ENCODE peak calls at places on chromosomes 11 and 22, in seven cellular contexts. R is cardiac muscle cell, U is Caco-2, O is heart right ventricle, B is choroid plexus epithelial cell, D is neural progenitor cell, G is AG04449. V is an unnamed sample.

GRCh38 chr11:76701701-76702100 is 31.2 kb upstream of the LRRC32 start:
- DNase-seq in R (peak), U (no peak), O (no peak), B (peak), D (no peak), G (no peak), V (no peak)

GRCh38 chr11:117713676-117714075 is 83.3 kb downstream of the DSCAML1 start:
- DNase-seq in R (no peak), U (no peak), O (no peak), B (no peak), D (no peak), G (no peak), V (peak)

GRCh38 chr22:50613291-50613981 is 12.8 kb downstream of the MAPK8IP2 start:
- DNase-seq in R (peak), U (no peak), O (peak), B (peak), D (no peak), G (no peak), V (no peak)

GRCh38 chr22:33000342-33001280 is 57.6 kb downstream of the SYN3 start:
- DNase-seq in R (peak), U (peak), O (peak), B (peak), D (peak), G (no peak), V (peak)

GRCh38 chr11:120911943-120912342 is 112.0 kb upstream of the TBCEL start:
- DNase-seq in R (no peak), U (no peak), O (no peak), B (no peak), D (no peak), G (no peak), V (no peak)

GRCh38 chr11:134464981-134465730 is 53.1 kb upstream of the B3GAT1 start:
- DNase-seq in R (no peak), U (no peak), O (no peak), B (no peak), D (no peak), G (no peak), V (no peak)

GRCh38 chr11:68137833-68138232 is 16.6 kb upstream of the CHKA start:
- DNase-seq in R (no peak), U (peak), O (no peak), B (no peak), D (no peak), G (no peak), V (no peak)

GRCh38 chr11:64489831-64490441 is 101.1 kb upstream of the SLC22A12 start:
- DNase-seq in R (peak), U (peak), O (peak), B (peak), D (peak), G (no peak), V (peak)

GRCh38 chr11:132718711-132719641 is 813.3 kb downstream of the OPCML start:
- DNase-seq in R (peak), U (no peak), O (no peak), B (peak), D (no peak), G (peak), V (peak)

GRCh38 chr22:42977574-42977973 is 37.4 kb downstream of the PACSIN2 start:
- DNase-seq in R (no peak), U (no peak), O (no peak), B (no peak), D (no peak), G (no peak), V (no peak)

GRCh38 chr11:13761712-13762111 is 93.2 kb downstream of the FAR1 start:
- DNase-seq in R (peak), U (no peak), O (no peak), B (peak), D (no peak), G (peak), V (no peak)

GRCh38 chr11:62256281-62256680 is 13.7 kb upstream of the SCGB2A2 start:
- DNase-seq in R (no peak), U (no peak), O (no peak), B (peak), D (no peak), G (no peak), V (no peak)

GRCh38 chr11:116598556-116598955 is 174.2 kb downstream of the BUD13 start:
- DNase-seq in R (no peak), U (peak), O (no peak), B (no peak), D (no peak), G (no peak), V (no peak)

GRCh38 chr22:33018232-33018864 is 39.8 kb downstream of the SYN3 start:
- DNase-seq in R (peak), U (peak), O (peak), B (peak), D (peak), G (no peak), V (peak)

GRCh38 chr11:44139565-44140313 is 44.3 kb downstream of the EXT2 start:
- DNase-seq in R (peak), U (no peak), O (no peak), B (no peak), D (no peak), G (no peak), V (no peak)

GRCh38 chr11:3837793-3838192 is 3.0 kb downstream of the RHOG start:
- DNase-seq in R (peak), U (no peak), O (no peak), B (peak), D (no peak), G (no peak), V (peak)

GRCh38 chr11:65417221-65417701 is 5.3 kb upstream of the NEAT1 start:
- DNase-seq in R (peak), U (no peak), O (peak), B (no peak), D (no peak), G (no peak), V (peak)

GRCh38 chr11:18366286-18366685 is 28.1 kb upstream of the LDHA start:
- DNase-seq in R (peak), U (no peak), O (no peak), B (no peak), D (no peak), G (no peak), V (no peak)

GRCh38 chr11:69734841-69735240 is 31.0 kb upstream of the FGF19 start:
- DNase-seq in R (no peak), U (no peak), O (no peak), B (no peak), D (no peak), G (no peak), V (no peak)

GRCh38 chr11:46513934-46514342 is 79.9 kb downstream of the AMBRA1 start:
- DNase-seq in R (peak), U (no peak), O (peak), B (peak), D (no peak), G (no peak), V (no peak)

GRCh38 chr22:27686534-27686933 is 115.0 kb downstream of the MN1 start:
- DNase-seq in R (peak), U (peak), O (peak), B (peak), D (no peak), G (no peak), V (no peak)

GRCh38 chr22:37807410-37808293 is at the start of gene GCAT:
- DNase-seq in R (peak), U (peak), O (peak), B (peak), D (peak), G (peak), V (peak)

GRCh38 chr11:45468265-45468856 is 182.2 kb upstream of the SYT13 start:
- DNase-seq in R (peak), U (no peak), O (no peak), B (peak), D (peak), G (no peak), V (peak)

GRCh38 chr11:66996609-66997273 is 21.6 kb downstream of the C11orf86 start:
- DNase-seq in R (peak), U (peak), O (peak), B (peak), D (no peak), G (peak), V (no peak)

GRCh38 chr22:30325065-30325720 is 1.5 kb downstream of the TBC1D10A start:
- DNase-seq in R (peak), U (no peak), O (no peak), B (peak), D (peak), G (peak), V (no peak)

GRCh38 chr22:30947163-30947820 is 21.3 kb downstream of the MORC2 start:
- DNase-seq in R (no peak), U (no peak), O (peak), B (no peak), D (peak), G (no peak), V (no peak)

GRCh38 chr11:31768744-31769143 is 42.4 kb downstream of the PAX6 start:
- DNase-seq in R (no peak), U (no peak), O (no peak), B (no peak), D (no peak), G (no peak), V (peak)

GRCh38 chr22:37827056-37827455 is 3.9 kb downstream of the GALR3 start:
- DNase-seq in R (peak), U (no peak), O (peak), B (no peak), D (no peak), G (no peak), V (no peak)

GRCh38 chr22:29517215-29517908 is 36.2 kb downstream of the THOC5 start:
- DNase-seq in R (no peak), U (no peak), O (no peak), B (no peak), D (no peak), G (no peak), V (no peak)

DNA sequence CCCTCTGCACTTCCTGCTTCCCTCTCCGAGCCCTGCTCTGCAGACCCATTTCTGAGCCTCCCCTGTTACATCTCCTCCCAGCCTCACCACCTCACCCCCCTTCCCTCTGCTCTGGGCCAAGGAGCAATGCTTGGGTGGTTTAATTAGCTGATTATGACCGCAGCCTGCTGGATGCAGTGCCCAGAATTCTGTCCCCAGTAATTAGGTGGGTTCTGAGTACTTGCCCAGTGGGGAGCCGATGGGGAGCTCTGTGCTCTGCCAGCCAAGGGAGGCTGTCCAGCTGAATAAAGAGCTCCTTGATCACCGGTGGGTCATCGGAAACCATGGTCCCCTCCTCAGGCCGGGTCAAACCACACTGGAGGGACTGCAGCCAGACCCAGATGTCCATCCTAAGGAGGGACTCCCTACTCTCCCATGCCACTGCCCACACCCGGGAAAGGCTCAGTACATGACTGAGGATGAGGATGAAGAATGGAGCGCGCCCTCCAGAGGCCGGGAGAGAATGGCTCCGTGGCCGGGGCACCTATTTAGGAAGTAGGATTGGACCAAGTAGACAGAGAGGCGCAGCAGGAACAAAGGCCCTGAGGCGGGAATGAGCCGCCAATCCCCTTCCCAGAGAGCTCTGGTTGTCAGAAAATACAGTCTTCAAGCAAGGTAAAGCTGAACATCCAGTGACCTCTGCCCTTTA is 9.1 kb downstream of the ARRB1 start:
- DNase-seq in R (no peak), U (no peak), O (no peak), B (no peak), D (no peak), G (no peak), V (no peak)
- TF ChIP-seq CTCF in R (no peak), U (no peak), O (no peak), B (no peak), D (no peak), G (no peak), V (no peak)

DNA sequence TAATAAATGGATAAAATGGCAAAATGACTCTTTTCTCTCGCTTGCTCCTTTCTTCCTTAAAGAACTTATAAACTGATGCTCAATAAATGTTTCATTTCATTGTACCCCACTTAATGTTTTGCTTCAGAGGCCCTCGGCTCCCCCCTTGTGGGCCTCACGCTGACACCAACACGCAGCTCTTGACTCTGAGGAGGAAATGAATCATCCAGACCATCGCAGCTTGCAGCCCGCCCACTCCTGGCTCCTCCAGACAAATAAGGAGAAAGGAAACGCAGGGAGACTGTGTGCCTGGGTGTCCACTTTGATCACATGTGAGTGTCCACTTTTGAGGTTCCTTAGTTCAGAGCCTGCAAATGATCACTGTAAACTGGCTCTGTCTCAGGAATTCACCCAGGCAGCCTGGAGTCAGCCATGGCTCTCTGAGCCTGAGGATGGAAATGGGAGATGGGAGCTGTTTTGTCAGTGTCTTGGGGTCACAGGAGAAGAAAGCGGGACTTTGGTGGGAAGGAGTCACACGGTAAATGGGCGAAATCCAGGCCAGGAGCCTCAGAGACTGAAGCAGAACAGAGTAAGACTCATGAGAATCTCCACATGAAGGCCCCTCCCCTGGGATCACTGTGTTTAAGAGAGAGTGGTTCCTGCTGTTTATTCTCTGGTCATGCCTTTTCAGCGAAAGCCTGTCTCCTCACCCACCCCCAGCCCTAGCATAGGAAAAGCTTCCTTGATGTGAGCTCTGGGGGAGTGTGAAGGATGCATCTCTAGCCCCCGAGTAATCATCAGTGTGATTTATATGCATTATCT is 96.5 kb downstream of the CWC15 start:
- DNase-seq in R (peak), U (peak), O (peak), B (peak), D (no peak), G (peak), V (peak)
- H3K4me3 ChIP-seq in R (no peak), U (no peak), O (no peak), B (no peak), D (no peak), G (no peak), V (no peak)

GRCh38 chr11:92758216-92758615 is 211.2 kb upstream of the MTNR1B start:
- DNase-seq in R (no peak), U (no peak), O (no peak), B (no peak), D (no peak), G (no peak), V (no peak)
- TF ChIP-seq CTCF in R (no peak), U (no peak), O (no peak), B (no peak), D (no peak), G (no peak), V (no peak)

DNA sequence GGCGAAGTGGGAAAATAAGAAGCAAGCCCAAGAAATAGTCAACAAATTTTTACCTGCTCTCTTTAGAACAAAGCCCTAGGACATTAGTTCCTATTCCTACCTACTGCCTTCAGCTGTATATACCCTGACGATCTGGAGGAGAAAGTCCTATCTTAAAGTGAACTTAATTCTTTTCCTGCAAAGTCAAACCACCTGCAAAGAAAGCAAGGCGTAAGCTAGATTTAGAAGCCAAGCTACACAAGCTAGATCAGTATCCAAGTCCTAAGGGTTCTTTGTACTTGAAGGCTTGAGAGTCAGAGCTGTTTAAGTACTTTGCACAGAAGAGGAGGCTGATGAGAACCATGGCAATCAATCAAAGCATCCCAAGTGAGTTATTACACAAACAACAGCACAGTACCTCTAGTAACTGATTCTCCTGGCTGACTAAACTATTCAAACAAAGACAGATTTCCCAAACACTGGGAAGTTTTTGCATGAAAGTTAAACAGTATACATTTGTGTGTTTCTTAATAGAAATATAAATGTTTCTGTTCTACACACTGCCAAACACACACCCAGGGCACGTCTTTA is 1.9 kb downstream of the CDON start:
- DNase-seq in R (no peak), U (no peak), O (no peak), B (no peak), D (peak), G (no peak), V (no peak)
- H3K4me3 ChIP-seq in R (no peak), U (no peak), O (no peak), B (no peak), D (peak), G (no peak), V (no peak)

GRCh38 chr11:71117311-71117710 is 135.1 kb downstream of the SHANK2 start:
- DNase-seq in R (peak), U (peak), O (no peak), B (no peak), D (no peak), G (no peak), V (no peak)

GRCh38 chr11:71124127-71124526 is 128.2 kb downstream of the SHANK2 start:
- DNase-seq in R (no peak), U (no peak), O (no peak), B (no peak), D (no peak), G (no peak), V (no peak)

GRCh38 chr11:71119656-71120269 is 132.6 kb downstream of the SHANK2 start:
- DNase-seq in R (no peak), U (no peak), O (no peak), B (no peak), D (no peak), G (no peak), V (no peak)

GRCh38 chr11:71118671-71119250 is 133.6 kb downstream of the SHANK2 start:
- DNase-seq in R (no peak), U (no peak), O (no peak), B (no peak), D (no peak), G (no peak), V (no peak)

DNA sequence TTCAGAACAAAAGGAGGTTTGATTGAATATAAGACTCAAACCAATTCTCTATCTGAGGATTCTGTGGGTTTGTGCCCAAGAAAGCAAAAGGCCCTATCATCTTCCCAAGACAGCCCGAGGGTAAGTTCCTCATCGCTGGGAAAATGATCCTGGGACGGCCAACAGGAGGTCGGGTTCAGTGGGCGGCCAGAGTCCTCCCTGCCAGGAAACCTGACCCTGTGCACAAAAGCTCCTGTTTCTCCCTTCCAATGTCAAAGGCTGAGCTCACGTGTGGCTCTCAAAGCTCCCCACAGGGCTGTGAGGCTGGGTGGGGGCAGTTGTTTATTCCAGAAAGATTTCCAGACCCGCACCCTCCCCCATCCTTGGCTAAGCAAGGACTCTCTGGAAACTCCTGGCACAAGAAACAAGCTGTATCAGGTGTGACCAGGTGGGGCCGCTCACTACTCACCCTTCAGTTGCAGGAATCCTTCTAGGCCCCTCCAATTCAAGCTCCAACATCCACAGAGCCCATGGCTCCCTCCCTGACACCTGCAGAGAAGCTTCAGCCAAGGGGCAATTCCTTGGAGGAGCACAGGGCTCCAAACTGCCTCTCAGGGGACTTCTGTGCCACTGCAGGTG is 131.9 kb downstream of the SHANK2 start:
- DNase-seq in R (peak), U (peak), O (no peak), B (peak), D (peak), G (no peak), V (no peak)
- TF ChIP-seq CTCF in R (peak), U (peak), O (no peak), B (peak), D (peak), G (no peak), V (peak)

GRCh38 chr11:36564376-36565032 is 3.3 kb upstream of the RAG1 start:
- DNase-seq in R (peak), U (peak), O (no peak), B (peak), D (peak), G (no peak), V (peak)
- H3K4me3 ChIP-seq in R (peak), U (no peak), O (peak), B (peak), D (peak), G (peak), V (no peak)

GRCh38 chr11:819129-819931 is 616 bp downstream of the PNPLA2 start:
- DNase-seq in R (peak), U (peak), O (peak), B (peak), D (peak), G (no peak), V (peak)
- TF ChIP-seq CTCF in R (no peak), U (peak), O (no peak), B (no peak), D (no peak), G (peak), V (no peak)

GRCh38 chr11:123062158-123062891 is 389 bp upstream of the HSPA8 start:
- DNase-seq in R (peak), U (peak), O (peak), B (peak), D (peak), G (peak), V (peak)

GRCh38 chr11:123065634-123066033 is 3.7 kb upstream of the HSPA8 start:
- DNase-seq in R (peak), U (no peak), O (no peak), B (peak), D (no peak), G (no peak), V (no peak)

GRCh38 chr11:123063396-123064267 is 1.7 kb upstream of the HSPA8 start:
- DNase-seq in R (peak), U (peak), O (no peak), B (peak), D (no peak), G (no peak), V (peak)

GRCh38 chr11:123062892-123063395 is 1.0 kb upstream of the HSPA8 start:
- DNase-seq in R (peak), U (no peak), O (no peak), B (peak), D (no peak), G (no peak), V (peak)

DNA sequence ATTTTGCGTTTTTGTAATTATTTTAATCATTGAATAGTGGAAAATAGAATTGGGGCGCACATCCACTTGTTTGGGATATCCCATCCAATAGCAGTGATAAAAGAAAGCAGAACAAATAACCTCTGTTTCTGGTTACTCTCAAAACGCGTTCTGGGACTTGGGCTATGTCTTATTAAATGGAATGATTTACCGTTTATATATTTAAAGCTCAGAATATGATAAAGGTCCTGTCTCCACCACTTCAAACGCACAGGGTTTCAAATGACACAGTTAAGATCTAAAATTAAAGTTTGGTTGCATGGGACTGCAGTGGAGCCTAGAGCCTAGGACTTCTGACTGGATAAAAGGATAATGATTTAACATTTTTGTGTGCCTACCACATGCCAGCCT is 2.3 kb upstream of the HSPA8 start:
- DNase-seq in R (no peak), U (peak), O (no peak), B (no peak), D (no peak), G (no peak), V (no peak)
- H3K4me3 ChIP-seq in R (peak), U (no peak), O (peak), B (peak), D (peak), G (no peak), V (peak)